ENCODE peak calls at places on chromosomes 3 and 15, in four cellular contexts. One of them, this sample, is unnamed.

GRCh38 chr15:63019539-63020109 is 22.9 kb upstream of the TPM1 start:
- DNase-seq in K562: no peak
- DNase-seq in GM12878: no peak
- DNase-seq in HepG2: peak; percentile 50
- DNase-seq in this sample: peak; percentile 58

GRCh38 chr3:149314807-149315578 is 18.4 kb downstream of the TM4SF18 start:
- DNase-seq in K562: no peak
- DNase-seq in GM12878: no peak
- DNase-seq in HepG2: peak; percentile 71
- DNase-seq in this sample: no peak

GRCh38 chr3:32685604-32686185 is 707 bp downstream of the CNOT10 start:
- DNase-seq in K562: no peak
- DNase-seq in GM12878: no peak
- DNase-seq in HepG2: peak; percentile 9
- DNase-seq in this sample: no peak

GRCh38 chr15:59885832-59886231 is 118.3 kb upstream of the FOXB1 start:
- DNase-seq in K562: no peak
- DNase-seq in GM12878: no peak
- DNase-seq in HepG2: no peak
- DNase-seq in this sample: no peak

GRCh38 chr3:188772886-188773285 is 398.9 kb upstream of the TPRG1 start:
- DNase-seq in K562: no peak
- DNase-seq in GM12878: no peak
- DNase-seq in HepG2: peak; percentile 68
- DNase-seq in this sample: no peak

GRCh38 chr3:47065058-47065457 is 85.6 kb downstream of the NBEAL2 start:
- DNase-seq in K562: no peak
- DNase-seq in GM12878: no peak
- DNase-seq in HepG2: peak; percentile 29
- DNase-seq in this sample: no peak

GRCh38 chr3:52289747-52290595 is 2.3 kb downstream of the GLYCTK start:
- DNase-seq in K562: no peak
- DNase-seq in GM12878: no peak
- DNase-seq in HepG2: peak; percentile 97
- DNase-seq in this sample: no peak

GRCh38 chr3:141094851-141095545 is 43.9 kb downstream of the SPSB4 start:
- DNase-seq in K562: no peak
- DNase-seq in GM12878: no peak
- DNase-seq in HepG2: no peak
- DNase-seq in this sample: no peak

GRCh38 chr3:40639006-40639405 is 114.2 kb downstream of the ZNF621 start:
- DNase-seq in K562: no peak
- DNase-seq in GM12878: no peak
- DNase-seq in HepG2: no peak
- DNase-seq in this sample: no peak

GRCh38 chr15:78654272-78654671 is 13.3 kb upstream of the CHRNB4 start:
- DNase-seq in K562: no peak
- DNase-seq in GM12878: no peak
- DNase-seq in HepG2: no peak
- DNase-seq in this sample: no peak

GRCh38 chr3:49805884-49806701 is 3.0 kb downstream of the INKA1 start:
- DNase-seq in K562: peak; percentile 33
- DNase-seq in GM12878: no peak
- DNase-seq in HepG2: no peak
- DNase-seq in this sample: peak; percentile 42

GRCh38 chr15:80580107-80580506 is 115.0 kb upstream of the ABHD17C start:
- DNase-seq in K562: no peak
- DNase-seq in GM12878: no peak
- DNase-seq in HepG2: no peak
- DNase-seq in this sample: no peak

GRCh38 chr3:160886421-160886820 is 130.4 kb downstream of the PPM1L start:
- DNase-seq in K562: no peak
- DNase-seq in GM12878: peak; percentile 64
- DNase-seq in HepG2: no peak
- DNase-seq in this sample: no peak

GRCh38 chr15:78680416-78681068 is 39.5 kb upstream of the CHRNB4 start:
- DNase-seq in K562: no peak
- DNase-seq in GM12878: no peak
- DNase-seq in HepG2: no peak
- DNase-seq in this sample: no peak

DNA sequence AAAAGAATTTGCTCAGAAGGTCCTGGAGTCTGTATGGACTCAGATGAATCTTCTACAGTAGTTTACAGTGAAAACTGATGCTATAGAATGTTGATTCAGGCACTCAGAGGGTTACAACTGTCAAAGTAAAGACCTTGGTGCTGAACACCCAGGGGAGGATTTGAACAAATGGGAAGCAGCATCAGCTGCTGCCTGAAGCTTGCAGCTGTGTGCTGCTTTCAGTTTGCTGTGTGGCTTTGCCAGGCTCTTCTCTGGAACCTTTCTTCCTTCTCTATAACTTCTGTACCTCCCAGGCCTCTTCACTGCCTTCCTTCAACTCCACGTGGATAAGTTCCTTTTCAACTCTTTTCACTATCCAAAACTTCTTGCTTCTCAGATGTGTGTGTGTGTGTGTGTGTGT is 214.2 kb downstream of the GRM7 start:
- DNase-seq in K562: no peak
- DNase-seq in GM12878: no peak
- DNase-seq in HepG2: no peak
- DNase-seq in this sample: no peak
- TF ChIP-seq NR2C2 in K562: no peak
- TF ChIP-seq NR2C2 in GM12878: no peak
- TF ChIP-seq NR2C2 in HepG2: no peak
- TF ChIP-seq NR2C2 in this sample: no peak

DNA sequence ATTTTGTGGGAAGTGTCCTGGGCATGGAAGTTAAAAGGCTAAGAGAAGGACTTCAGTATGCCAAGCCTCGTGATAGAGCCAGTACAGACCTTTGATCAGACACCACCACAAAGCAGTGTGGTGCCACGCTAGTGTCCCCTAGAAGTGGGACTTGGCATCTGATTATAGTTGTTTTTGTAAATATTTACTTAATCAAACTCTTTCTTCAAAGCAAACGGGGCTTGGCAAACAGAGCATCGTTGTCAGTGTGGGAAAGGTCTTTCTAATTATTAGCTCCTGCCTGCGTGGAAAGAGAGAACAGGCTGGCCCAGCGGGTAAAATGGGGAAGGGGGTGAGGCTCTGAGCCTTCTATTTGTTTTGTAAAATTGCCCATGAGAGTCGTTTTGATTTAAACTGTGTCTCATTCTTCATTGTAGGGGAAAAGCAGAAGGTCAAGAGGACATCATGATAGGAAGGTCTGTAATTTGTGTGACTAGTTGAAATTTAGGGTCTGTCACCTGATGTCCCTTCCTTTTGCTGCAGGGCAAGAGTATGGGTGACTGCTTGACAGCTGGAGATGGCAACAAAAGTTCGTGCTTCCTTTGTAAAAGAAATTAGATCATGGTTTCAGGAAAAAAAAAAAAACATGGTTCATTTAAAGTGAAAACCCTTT is 105.0 kb downstream of the IQCH start:
- DNase-seq in K562: no peak
- DNase-seq in GM12878: no peak
- DNase-seq in HepG2: peak; percentile 22
- DNase-seq in this sample: no peak
- TF ChIP-seq NR2C2 in K562: no peak
- TF ChIP-seq NR2C2 in GM12878: no peak
- TF ChIP-seq NR2C2 in HepG2: no peak
- TF ChIP-seq NR2C2 in this sample: no peak

DNA sequence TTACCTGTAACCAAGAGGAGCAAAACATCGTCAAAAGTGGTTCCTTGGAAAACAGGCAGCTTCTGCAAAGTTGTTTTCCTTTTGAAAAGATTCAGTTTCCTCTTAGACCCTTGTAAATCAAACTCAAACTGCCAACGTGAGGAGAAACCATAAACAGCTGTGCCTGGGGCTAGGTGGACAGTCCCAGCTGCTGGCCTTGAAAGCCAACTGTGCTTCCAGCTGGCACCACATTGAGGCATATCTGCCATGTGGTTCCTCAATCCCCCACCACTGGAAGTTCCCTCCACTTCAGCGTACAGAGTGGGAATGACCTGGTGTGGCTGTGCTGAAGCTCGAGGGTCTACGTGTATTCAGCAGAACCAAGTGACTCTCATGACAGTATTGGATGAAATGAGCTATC is 40.9 kb downstream of the HRH1 start:
- DNase-seq in K562: no peak
- DNase-seq in GM12878: no peak
- DNase-seq in HepG2: no peak
- DNase-seq in this sample: no peak
- TF ChIP-seq NR2C2 in K562: no peak
- TF ChIP-seq NR2C2 in GM12878: no peak
- TF ChIP-seq NR2C2 in HepG2: no peak
- TF ChIP-seq NR2C2 in this sample: no peak

GRCh38 chr3:22451501-22451900 is 700.5 kb upstream of the ZNF385D start:
- DNase-seq in K562: no peak
- DNase-seq in GM12878: no peak
- DNase-seq in HepG2: no peak
- DNase-seq in this sample: no peak
- TF ChIP-seq NR2C2 in K562: no peak
- TF ChIP-seq NR2C2 in GM12878: no peak
- TF ChIP-seq NR2C2 in HepG2: no peak
- TF ChIP-seq NR2C2 in this sample: no peak

DNA sequence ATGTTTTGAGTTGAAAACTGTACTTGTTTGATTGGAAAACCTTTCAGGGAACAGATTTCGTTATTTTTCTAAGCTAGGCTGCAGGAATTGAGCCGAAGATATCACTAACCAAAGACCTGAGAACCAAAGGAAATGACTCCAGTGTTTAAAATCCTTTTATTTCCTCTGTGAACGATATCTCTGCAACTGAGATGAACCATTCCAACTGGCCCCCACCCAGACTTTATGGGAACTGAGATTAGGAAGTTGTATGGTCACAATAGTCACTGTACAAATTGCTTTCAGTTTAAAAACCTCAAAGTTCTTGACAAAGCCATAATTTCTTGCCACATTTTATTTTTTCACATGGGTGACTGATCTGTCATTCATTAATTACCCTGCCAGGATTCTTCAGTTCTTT is 232.4 kb downstream of the RBMS3 start:
- DNase-seq in K562: no peak
- DNase-seq in GM12878: no peak
- DNase-seq in HepG2: no peak
- DNase-seq in this sample: no peak
- TF ChIP-seq NR2C2 in K562: no peak
- TF ChIP-seq NR2C2 in GM12878: no peak
- TF ChIP-seq NR2C2 in HepG2: no peak
- TF ChIP-seq NR2C2 in this sample: no peak

GRCh38 chr3:125644036-125645025 is 49.0 kb upstream of the OSBPL11 start:
- DNase-seq in K562: no peak
- DNase-seq in GM12878: no peak
- DNase-seq in HepG2: peak; percentile 85
- DNase-seq in this sample: no peak
- TF ChIP-seq NR2C2 in K562: no peak
- TF ChIP-seq NR2C2 in GM12878: no peak
- TF ChIP-seq NR2C2 in HepG2: peak; percentile 50
- TF ChIP-seq NR2C2 in this sample: no peak

DNA sequence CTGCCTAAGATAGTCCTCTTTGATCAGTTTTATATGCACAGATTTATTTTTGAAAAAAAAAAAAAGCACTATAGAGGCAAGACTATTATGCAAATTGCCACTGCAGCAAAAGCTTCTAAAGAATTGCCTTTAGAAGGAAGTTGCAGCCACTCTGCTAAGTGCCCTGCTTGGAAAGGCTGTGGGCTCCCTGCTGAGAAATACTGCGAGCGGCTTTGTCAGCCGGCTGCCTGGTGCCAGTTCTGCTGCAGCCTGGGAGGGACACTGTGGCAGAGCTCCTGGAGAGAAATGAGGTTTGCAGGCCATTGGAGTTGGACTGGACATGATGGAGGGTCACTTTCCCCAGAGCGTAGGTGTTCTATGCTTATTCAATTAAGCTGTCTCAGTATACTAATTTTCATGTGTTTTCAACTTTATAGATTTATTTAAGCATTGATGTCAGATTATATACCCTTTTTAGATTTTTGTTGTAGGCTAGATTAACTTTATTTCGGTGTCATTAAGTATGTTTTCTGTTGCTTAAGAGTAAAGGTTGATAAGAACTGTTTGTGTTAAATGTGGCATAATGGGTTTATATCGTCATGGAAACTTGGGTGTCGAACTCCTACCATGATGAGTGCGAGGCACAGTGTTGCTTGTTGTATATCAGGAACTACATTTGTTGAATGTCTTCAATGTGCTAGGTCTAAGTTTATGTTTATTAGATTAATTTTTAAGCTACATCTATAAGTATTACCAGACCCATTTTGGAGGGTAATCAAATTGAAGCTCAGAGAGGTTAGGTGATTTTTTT is 6.6 kb downstream of the MAP2K5 start:
- DNase-seq in K562: no peak
- DNase-seq in GM12878: no peak
- DNase-seq in HepG2: no peak
- DNase-seq in this sample: peak; percentile 75
- TF ChIP-seq NR2C2 in K562: no peak
- TF ChIP-seq NR2C2 in GM12878: no peak
- TF ChIP-seq NR2C2 in HepG2: no peak
- TF ChIP-seq NR2C2 in this sample: no peak

This sample was measured in WTC11.